ENCODE peak calls at places on chromosomes 13 and 19, in four cellular contexts. R, L, M and W are unnamed samples.

GRCh38 chr19:53818756-53819155 is 5.4 kb downstream of the NLRP12 start:
- DNase-seq in R (no peak), L (no peak), M (no peak), W (no peak)

GRCh38 chr13:52371736-52372247 is 34.2 kb downstream of the THSD1 start:
- DNase-seq in R (peak; percentile 48), L (peak; percentile 75), M (peak; percentile 24), W (peak; percentile 38)

GRCh38 chr13:112901951-112902651 is 66.9 kb upstream of the MCF2L start:
- DNase-seq in R (no peak), L (no peak), M (no peak), W (no peak)

GRCh38 chr13:30998548-30999140 is 66.2 kb downstream of the TEX26 start:
- DNase-seq in R (peak; percentile 58), L (peak; percentile 25), M (no peak), W (no peak)

GRCh38 chr19:16041571-16042386 is 34.5 kb upstream of the TPM4 start:
- DNase-seq in R (peak; percentile 71), L (peak; percentile 69), M (peak; percentile 87), W (peak; percentile 41)

GRCh38 chr13:87274209-87274819 is 396.9 kb upstream of the SLITRK5 start:
- DNase-seq in R (peak; percentile 30), L (peak; percentile 25), M (peak; percentile 2), W (peak; percentile 73)

GRCh38 chr19:22118132-22118531 is 65.8 kb downstream of the ZNF257 start:
- DNase-seq in R (no peak), L (no peak), M (no peak), W (no peak)

GRCh38 chr13:61109741-61110140 is 305.9 kb downstream of the PCDH20 start:
- DNase-seq in R (no peak), L (no peak), M (no peak), W (no peak)

GRCh38 chr13:79874396-79875360 is 393.7 kb downstream of the NDFIP2 start:
- DNase-seq in R (peak; percentile 11), L (no peak), M (no peak), W (no peak)

GRCh38 chr13:111963031-111963430 is 103.9 kb upstream of the SOX1 start:
- DNase-seq in R (no peak), L (no peak), M (no peak), W (no peak)

GRCh38 chr19:15252398-15253018 is 20.3 kb upstream of the EPHX3 start:
- DNase-seq in R (peak; percentile 76), L (peak; percentile 58), M (peak; percentile 52), W (no peak)

GRCh38 chr19:16124953-16125352 is 13.3 kb downstream of the RAB8A start:
- DNase-seq in R (no peak), L (no peak), M (no peak), W (no peak)

GRCh38 chr13:76723551-76724232 is 162.5 kb downstream of the KCTD12 start:
- DNase-seq in R (peak; percentile 96), L (peak; percentile 94), M (no peak), W (no peak)

GRCh38 chr19:5339470-5339949 is 1.1 kb downstream of the PTPRS start:
- DNase-seq in R (no peak), L (no peak), M (no peak), W (no peak)

GRCh38 chr13:46796129-46796514 is 839 bp downstream of the ESD start:
- DNase-seq in R (no peak), L (no peak), M (no peak), W (no peak)

GRCh38 chr19:3109491-3109890 is 15.3 kb downstream of the GNA11 start:
- DNase-seq in R (no peak), L (no peak), M (no peak), W (no peak)

GRCh38 chr19:39174558-39175544 is 21.9 kb upstream of the NCCRP1 start:
- DNase-seq in R (no peak), L (no peak), M (no peak), W (no peak)

GRCh38 chr19:18995804-18996241 is 37.5 kb downstream of the SUGP2 start:
- DNase-seq in R (peak; percentile 86), L (peak; percentile 91), M (peak; percentile 85), W (peak; percentile 79)